ENCODE peak calls at places on chromosomes 4 and X, in six cellular contexts. One of them, this sample, is unnamed.

GRCh38 chrX:114889454-114889853 is 128.0 kb downstream of the IL13RA2 start:
- DNase-seq in IMR-90: no peak
- DNase-seq in mesenchymal stem cell: no peak
- DNase-seq in H9: no peak
- DNase-seq in neuronal stem cell: no peak
- DNase-seq in H1: no peak
- DNase-seq in this sample: no peak

GRCh38 chr4:24266951-24267577 is 317.3 kb downstream of the DHX15 start:
- DNase-seq in IMR-90: peak; percentile 48
- DNase-seq in mesenchymal stem cell: no peak
- DNase-seq in H9: no peak
- DNase-seq in H1: no peak
- DNase-seq in neuronal stem cell: no peak
- DNase-seq in this sample: peak; percentile 96

GRCh38 chrX:45711231-45711630 is 510.6 kb upstream of the DIPK2B start:
- DNase-seq in mesenchymal stem cell: peak; percentile 9
- DNase-seq in H1: no peak
- DNase-seq in H9: no peak
- DNase-seq in neuronal stem cell: no peak
- DNase-seq in IMR-90: peak; percentile 28
- DNase-seq in this sample: no peak

GRCh38 chrX:154411981-154412340 is 622 bp downstream of the TAFAZZIN start:
- DNase-seq in mesenchymal stem cell: peak; percentile 67
- DNase-seq in neuronal stem cell: no peak
- DNase-seq in IMR-90: peak; percentile 26
- DNase-seq in H9: peak; percentile 82
- DNase-seq in H1: no peak
- DNase-seq in this sample: no peak

GRCh38 chr4:105909699-105910340 is 14.5 kb downstream of the NPNT start:
- DNase-seq in IMR-90: peak; percentile 5
- DNase-seq in H9: no peak
- DNase-seq in H1: no peak
- DNase-seq in mesenchymal stem cell: no peak
- DNase-seq in neuronal stem cell: no peak
- DNase-seq in this sample: peak; percentile 10

GRCh38 chr4:101790521-101791188 is at the start of gene BANK1:
- DNase-seq in neuronal stem cell: peak; percentile 46
- DNase-seq in mesenchymal stem cell: peak; percentile 65
- DNase-seq in H9: peak; percentile 88
- DNase-seq in IMR-90: peak; percentile 2
- DNase-seq in H1: peak; percentile 67
- DNase-seq in this sample: peak; percentile 20

GRCh38 chrX:25206761-25207160 is 191.0 kb upstream of the ARX start:
- DNase-seq in IMR-90: peak; percentile 17
- DNase-seq in H1: no peak
- DNase-seq in mesenchymal stem cell: no peak
- DNase-seq in neuronal stem cell: no peak
- DNase-seq in H9: no peak
- DNase-seq in this sample: peak; percentile 9

GRCh38 chr4:4761128-4761991 is 98.1 kb upstream of the MSX1 start:
- DNase-seq in H9: peak; percentile 79
- DNase-seq in mesenchymal stem cell: peak; percentile 29
- DNase-seq in neuronal stem cell: peak; percentile 46
- DNase-seq in H1: no peak
- DNase-seq in IMR-90: no peak
- DNase-seq in this sample: no peak

GRCh38 chr4:92270908-92271307 is 32.9 kb upstream of the GRID2 start:
- DNase-seq in H9: no peak
- DNase-seq in neuronal stem cell: peak; percentile 3
- DNase-seq in H1: no peak
- DNase-seq in mesenchymal stem cell: no peak
- DNase-seq in IMR-90: no peak
- DNase-seq in this sample: no peak

GRCh38 chrX:48509619-48510018 is 827 bp downstream of the PORCN start:
- DNase-seq in H9: no peak
- DNase-seq in mesenchymal stem cell: no peak
- DNase-seq in H1: no peak
- DNase-seq in neuronal stem cell: no peak
- DNase-seq in IMR-90: no peak
- DNase-seq in this sample: no peak

GRCh38 chr4:156547439-156547838 is 424.2 kb downstream of the PDGFC start:
- DNase-seq in mesenchymal stem cell: peak; percentile 95
- DNase-seq in neuronal stem cell: no peak
- DNase-seq in IMR-90: peak; percentile 97
- DNase-seq in H9: no peak
- DNase-seq in H1: no peak
- DNase-seq in this sample: no peak

GRCh38 chr4:66572949-66573348 is 902.7 kb upstream of the EPHA5 start:
- DNase-seq in H1: no peak
- DNase-seq in IMR-90: peak; percentile 43
- DNase-seq in H9: no peak
- DNase-seq in mesenchymal stem cell: peak; percentile 79
- DNase-seq in neuronal stem cell: no peak
- DNase-seq in this sample: no peak

GRCh38 chrX:154696328-154697045 is 43.1 kb upstream of the CTAG2 start:
- DNase-seq in H9: no peak
- DNase-seq in H1: no peak
- DNase-seq in neuronal stem cell: no peak
- DNase-seq in mesenchymal stem cell: peak; percentile 55
- DNase-seq in IMR-90: peak; percentile 84
- DNase-seq in this sample: peak; percentile 28

GRCh38 chrX:72381439-72382198 is 75.9 kb upstream of the CITED1 start:
- DNase-seq in mesenchymal stem cell: peak; percentile 10
- DNase-seq in H9: no peak
- DNase-seq in IMR-90: no peak
- DNase-seq in neuronal stem cell: no peak
- DNase-seq in H1: no peak
- DNase-seq in this sample: no peak

GRCh38 chr4:54568184-54568583 is 89.6 kb upstream of the KIT start:
- DNase-seq in mesenchymal stem cell: peak; percentile 83
- DNase-seq in H9: no peak
- DNase-seq in neuronal stem cell: no peak
- DNase-seq in IMR-90: peak; percentile 83
- DNase-seq in H1: no peak
- DNase-seq in this sample: peak; percentile 51

GRCh38 chr4:113270520-113271319 is 221.3 kb downstream of the ANK2 start:
- DNase-seq in IMR-90: no peak
- DNase-seq in neuronal stem cell: no peak
- DNase-seq in mesenchymal stem cell: no peak
- DNase-seq in H9: no peak
- DNase-seq in H1: no peak
- DNase-seq in this sample: no peak

GRCh38 chrX:84729809-84730208 is 227.6 kb upstream of the HDX start:
- DNase-seq in H1: no peak
- DNase-seq in IMR-90: peak; percentile 31
- DNase-seq in H9: peak; percentile 42
- DNase-seq in neuronal stem cell: peak; percentile 11
- DNase-seq in mesenchymal stem cell: peak; percentile 37
- DNase-seq in this sample: peak; percentile 15

GRCh38 chrX:3811331-3812311 is 98.2 kb upstream of the PRKX start:
- DNase-seq in IMR-90: peak; percentile 58
- DNase-seq in neuronal stem cell: no peak
- DNase-seq in H9: no peak
- DNase-seq in mesenchymal stem cell: peak; percentile 60
- DNase-seq in H1: no peak
- DNase-seq in this sample: no peak

GRCh38 chrX:15530318-15530717 is 29.7 kb downstream of the BMX start:
- DNase-seq in neuronal stem cell: no peak
- DNase-seq in H9: no peak
- DNase-seq in mesenchymal stem cell: no peak
- DNase-seq in H1: no peak
- DNase-seq in IMR-90: no peak
- DNase-seq in this sample: no peak

GRCh38 chr4:155944516-155944915 is 9.2 kb downstream of the CTSO start:
- DNase-seq in IMR-90: peak; percentile 40
- DNase-seq in H9: no peak
- DNase-seq in mesenchymal stem cell: peak; percentile 16
- DNase-seq in H1: no peak
- DNase-seq in neuronal stem cell: no peak
- DNase-seq in this sample: no peak

GRCh38 chr4:107823870-107824366 is 814 bp upstream of the SGMS2 start:
- DNase-seq in neuronal stem cell: no peak
- DNase-seq in IMR-90: no peak
- DNase-seq in H9: no peak
- DNase-seq in H1: peak; percentile 39
- DNase-seq in mesenchymal stem cell: no peak
- DNase-seq in this sample: no peak

GRCh38 chr4:168531305-168531704 is 34.5 kb downstream of the PALLD start:
- DNase-seq in neuronal stem cell: no peak
- DNase-seq in H1: no peak
- DNase-seq in mesenchymal stem cell: no peak
- DNase-seq in IMR-90: no peak
- DNase-seq in H9: no peak
- DNase-seq in this sample: peak; percentile 87

GRCh38 chr4:834368-835147 is 8.6 kb upstream of the CPLX1 start:
- DNase-seq in IMR-90: no peak
- DNase-seq in mesenchymal stem cell: no peak
- DNase-seq in neuronal stem cell: no peak
- DNase-seq in H1: no peak
- DNase-seq in H9: no peak
- DNase-seq in this sample: no peak

GRCh38 chrX:10017866-10018265 is 50.7 kb downstream of the CLDN34 start:
- DNase-seq in mesenchymal stem cell: peak; percentile 60
- DNase-seq in H1: no peak
- DNase-seq in IMR-90: peak; percentile 65
- DNase-seq in H9: no peak
- DNase-seq in neuronal stem cell: no peak
- DNase-seq in this sample: peak; percentile 63

GRCh38 chr4:113474017-113474416 is 287.5 kb downstream of the CAMK2D start:
- DNase-seq in H9: no peak
- DNase-seq in neuronal stem cell: no peak
- DNase-seq in IMR-90: peak; percentile 82
- DNase-seq in mesenchymal stem cell: peak; percentile 71
- DNase-seq in H1: no peak
- DNase-seq in this sample: peak; percentile 48

GRCh38 chr4:151798678-151799416 is 38.0 kb upstream of the GATB start:
- DNase-seq in neuronal stem cell: no peak
- DNase-seq in mesenchymal stem cell: peak; percentile 60
- DNase-seq in H9: no peak
- DNase-seq in IMR-90: no peak
- DNase-seq in H1: no peak
- DNase-seq in this sample: no peak
- H3K23ac ChIP-seq in neuronal stem cell: no peak overlapping the region
- H3K23ac ChIP-seq in mesenchymal stem cell: no peak overlapping the region
- H3K23ac ChIP-seq in H9: no peak overlapping the region
- H3K23ac ChIP-seq in IMR-90: no peak overlapping the region
- H3K23ac ChIP-seq in H1: no peak overlapping the region
- H3K23ac ChIP-seq in this sample: no peak overlapping the region

DNA sequence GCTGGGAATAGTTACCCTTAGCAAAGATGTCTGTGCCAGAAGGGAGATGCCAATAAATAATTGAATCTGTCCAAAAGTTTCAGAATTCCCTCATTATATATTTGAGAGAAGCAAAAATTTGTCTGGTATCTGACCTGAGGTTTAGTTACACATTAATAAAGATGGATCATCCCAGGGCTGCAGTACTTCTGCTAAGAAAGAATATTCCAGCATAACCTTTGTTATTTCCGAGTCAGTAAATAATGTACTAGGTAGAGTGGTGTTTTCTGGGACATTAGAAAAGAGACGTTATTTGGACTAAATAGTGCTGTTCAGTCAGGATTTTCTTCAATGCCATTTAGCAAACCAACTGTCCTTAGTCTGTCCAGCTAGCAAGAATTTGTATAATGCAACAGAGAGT is 26.5 kb downstream of the ADD1 start:
- DNase-seq in IMR-90: no peak
- DNase-seq in H1: no peak
- DNase-seq in neuronal stem cell: no peak
- DNase-seq in mesenchymal stem cell: no peak
- DNase-seq in H9: no peak
- DNase-seq in this sample: no peak
- H3K27ac ChIP-seq in IMR-90: no peak overlapping the region
- H3K27ac ChIP-seq in H1: no peak overlapping the region
- H3K27ac ChIP-seq in neuronal stem cell: no peak overlapping the region
- H3K27ac ChIP-seq in mesenchymal stem cell: peak overlapping the region; percentile 66
- H3K27ac ChIP-seq in H9: no peak overlapping the region
- H3K27ac ChIP-seq in this sample: no peak overlapping the region

DNA sequence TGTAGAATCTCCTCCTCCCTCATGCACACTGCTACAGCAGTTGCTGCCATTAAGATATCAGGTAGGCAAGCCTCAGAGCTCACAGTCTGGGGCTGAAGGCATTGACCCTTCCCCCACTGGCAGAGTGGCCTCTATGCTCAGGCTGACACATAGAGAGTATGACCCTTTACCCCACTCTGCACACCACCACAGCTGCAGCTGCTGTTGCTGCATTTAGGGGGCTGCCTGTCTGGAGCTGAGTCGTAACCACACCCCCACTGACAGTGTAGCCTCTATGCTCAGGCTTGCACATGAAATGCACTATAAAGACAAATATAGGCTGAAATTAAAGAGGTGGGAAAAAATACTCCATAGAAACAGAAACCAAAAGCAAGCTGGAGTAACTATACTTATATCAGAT is 289.3 kb upstream of the PABPC4L start:
- DNase-seq in H9: no peak
- DNase-seq in mesenchymal stem cell: no peak
- DNase-seq in IMR-90: no peak
- DNase-seq in neuronal stem cell: no peak
- DNase-seq in H1: no peak
- DNase-seq in this sample: no peak
- H3K14ac ChIP-seq in H9: no peak overlapping the region
- H3K14ac ChIP-seq in mesenchymal stem cell: no peak overlapping the region
- H3K14ac ChIP-seq in IMR-90: no peak overlapping the region
- H3K14ac ChIP-seq in neuronal stem cell: no peak overlapping the region
- H3K14ac ChIP-seq in H1: no peak overlapping the region
- H3K14ac ChIP-seq in this sample: peak overlapping the region; percentile 16

GRCh38 chr4:47914219-47914925 is at the start of gene NFXL1:
- DNase-seq in H9: peak; percentile 98
- DNase-seq in IMR-90: peak; percentile 96
- DNase-seq in mesenchymal stem cell: peak; percentile 97
- DNase-seq in neuronal stem cell: peak; percentile 91
- DNase-seq in H1: peak; percentile 85
- DNase-seq in this sample: peak; percentile 97
- H3K23ac ChIP-seq in H9: no peak within 1 kb of the TSS
- H3K23ac ChIP-seq in IMR-90: peak within 1 kb of the TSS; percentile 68
- H3K23ac ChIP-seq in mesenchymal stem cell: peak within 1 kb of the TSS; percentile 25
- H3K23ac ChIP-seq in neuronal stem cell: peak within 1 kb of the TSS; percentile 12
- H3K23ac ChIP-seq in H1: no peak within 1 kb of the TSS
- H3K23ac ChIP-seq in this sample: no peak within 1 kb of the TSS